ENCODE peak calls at places on chromosome 13, in five cellular contexts. U, G, X, F and J are unnamed samples.
A peak's percentile ranks its signal among the peaks of the same experiment; 100 is the strongest.

GRCh38 chr13:38687246-38688229 is 661 bp downstream of the FREM2 start:
- DNase-seq in U (no peak), G (peak; percentile 7), X (peak; percentile 25), F (peak; percentile 69), J (no peak)

GRCh38 chr13:34943675-34944634 is 1.9 kb downstream of the NBEA start:
- DNase-seq in U (peak; percentile 27), G (no peak), X (no peak), F (no peak), J (peak; percentile 30)

GRCh38 chr13:95485518-95486144 is 66.9 kb upstream of the CLDN10 start:
- DNase-seq in U (no peak), G (no peak), X (no peak), F (no peak), J (no peak)

GRCh38 chr13:24679686-24680085 is 522 bp upstream of the ATP12A start:
- DNase-seq in U (no peak), G (no peak), X (no peak), F (no peak), J (no peak)

GRCh38 chr13:66859078-66859477 is 371.1 kb downstream of the PCDH9 start:
- DNase-seq in U (no peak), G (no peak), X (no peak), F (no peak), J (no peak)

GRCh38 chr13:24085662-24086061 is 74.9 kb upstream of the SPATA13 start:
- DNase-seq in U (no peak), G (no peak), X (no peak), F (no peak), J (peak; percentile 60)

GRCh38 chr13:33213797-33214196 is 71.8 kb downstream of the STARD13 start:
- DNase-seq in U (no peak), G (no peak), X (peak; percentile 44), F (peak; percentile 53), J (no peak)

GRCh38 chr13:29591310-29591709 is 4.2 kb downstream of the SLC7A1 start:
- DNase-seq in U (no peak), G (no peak), X (peak; percentile 81), F (no peak), J (no peak)

GRCh38 chr13:80139196-80139595 is 201.7 kb downstream of the SPRY2 start:
- DNase-seq in U (no peak), G (no peak), X (no peak), F (no peak), J (peak; percentile 60)

GRCh38 chr13:41788552-41788951 is 172.4 kb downstream of the VWA8 start:
- DNase-seq in U (no peak), G (no peak), X (no peak), F (no peak), J (no peak)

GRCh38 chr13:51525567-51526165 is 58.6 kb upstream of the WDFY2 start:
- DNase-seq in U (no peak), G (no peak), X (peak; percentile 88), F (no peak), J (peak; percentile 23)

GRCh38 chr13:92842145-92842544 is 384.5 kb upstream of the GPC6 start:
- DNase-seq in U (no peak), G (no peak), X (peak; percentile 70), F (no peak), J (peak; percentile 25)

GRCh38 chr13:32175943-32176342 is 139.2 kb downstream of the ZAR1L start:
- DNase-seq in U (no peak), G (no peak), X (no peak), F (no peak), J (no peak)

GRCh38 chr13:111286162-111286561 is 34.3 kb upstream of the TEX29 start:
- DNase-seq in U (no peak), G (no peak), X (no peak), F (peak; percentile 29), J (no peak)

GRCh38 chr13:64675256-64675892 is 2554.8 kb downstream of the PCDH9 start:
- DNase-seq in U (no peak), G (peak; percentile 36), X (peak; percentile 66), F (no peak), J (peak; percentile 76)

GRCh38 chr13:91661692-91662490 is 263.5 kb downstream of the GPC5 start:
- DNase-seq in U (no peak), G (no peak), X (no peak), F (no peak), J (no peak)

GRCh38 chr13:40503966-40504591 is 162.4 kb downstream of the FOXO1 start:
- DNase-seq in U (no peak), G (peak; percentile 53), X (peak; percentile 81), F (peak; percentile 37), J (peak; percentile 86)

GRCh38 chr13:102090532-102090931 is 311.3 kb downstream of the FGF14 start:
- DNase-seq in U (no peak), G (no peak), X (no peak), F (no peak), J (no peak)

GRCh38 chr13:35164324-35164932 is 222.4 kb downstream of the NBEA start:
- DNase-seq in U (peak; percentile 56), G (no peak), X (peak; percentile 61), F (peak; percentile 76), J (peak; percentile 63)

GRCh38 chr13:49219647-49220034 is 497 bp upstream of the MLNR start:
- DNase-seq in U (no peak), G (no peak), X (no peak), F (no peak), J (no peak)

GRCh38 chr13:21256351-21256761 is 79.9 kb downstream of the MRPL57 start:
- DNase-seq in U (no peak), G (no peak), X (no peak), F (no peak), J (no peak)
- H2AFZ ChIP-seq in U (no peak overlapping the region), G (no peak overlapping the region), X (no peak overlapping the region), F (peak overlapping the region; percentile 39), J (no peak overlapping the region)

GRCh38 chr13:60000986-60001385 is 162.7 kb downstream of the DIAPH3 start:
- DNase-seq in U (no peak), G (no peak), X (no peak), F (no peak), J (no peak)
- H3K9me2 ChIP-seq in U (no peaks in the 10 kb centered on the region), G (no peaks in the 10 kb centered on the region), X (no peaks in the 10 kb centered on the region), F (no peaks in the 10 kb centered on the region), J (no peaks in the 10 kb centered on the region)

DNA sequence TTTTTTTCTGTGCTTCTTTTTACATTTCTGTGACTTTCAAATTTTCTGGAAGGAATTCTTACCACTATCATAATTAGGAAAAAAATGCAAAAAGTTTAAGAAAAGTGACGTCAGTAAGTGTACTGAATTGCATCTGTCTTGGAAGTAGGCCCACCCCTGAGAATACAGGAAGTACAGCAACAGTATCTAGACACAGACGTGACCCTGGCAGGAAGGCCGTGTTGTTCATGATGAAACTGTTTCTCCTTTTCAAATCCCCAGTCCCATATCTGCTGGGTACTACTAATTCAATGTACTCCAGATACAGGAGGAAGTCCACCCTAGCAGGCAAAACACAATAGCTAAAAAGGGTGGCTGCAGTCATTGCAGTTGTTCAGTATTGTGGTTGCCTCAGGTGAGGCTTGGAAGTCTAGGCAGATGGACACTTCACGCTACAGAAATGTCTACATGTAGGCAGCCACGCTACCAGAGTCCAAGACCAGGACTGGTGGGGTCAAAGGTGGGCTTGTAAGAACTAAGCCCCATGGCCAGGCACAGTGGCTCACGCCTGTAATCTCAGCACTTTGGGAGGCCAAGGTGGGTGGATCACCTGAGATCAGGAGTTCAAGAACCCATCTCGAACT is 49.6 kb upstream of the MED4 start:
- DNase-seq in U (peak; percentile 35), G (no peak), X (peak; percentile 39), F (no peak), J (no peak)
- H2AFZ ChIP-seq in U (peak overlapping the region; percentile 54), G (no peak overlapping the region), X (peak overlapping the region; percentile 60), F (no peak overlapping the region), J (no peak overlapping the region)

GRCh38 chr13:99756281-99756680 is 215.3 kb downstream of the ZIC5 start:
- DNase-seq in U (no peak), G (no peak), X (no peak), F (no peak), J (peak; percentile 3)
- H3K9me2 ChIP-seq in U (no peaks in the 10 kb centered on the region), G (no peaks in the 10 kb centered on the region), X (no peaks in the 10 kb centered on the region), F (no peaks in the 10 kb centered on the region), J (no peaks in the 10 kb centered on the region)

DNA sequence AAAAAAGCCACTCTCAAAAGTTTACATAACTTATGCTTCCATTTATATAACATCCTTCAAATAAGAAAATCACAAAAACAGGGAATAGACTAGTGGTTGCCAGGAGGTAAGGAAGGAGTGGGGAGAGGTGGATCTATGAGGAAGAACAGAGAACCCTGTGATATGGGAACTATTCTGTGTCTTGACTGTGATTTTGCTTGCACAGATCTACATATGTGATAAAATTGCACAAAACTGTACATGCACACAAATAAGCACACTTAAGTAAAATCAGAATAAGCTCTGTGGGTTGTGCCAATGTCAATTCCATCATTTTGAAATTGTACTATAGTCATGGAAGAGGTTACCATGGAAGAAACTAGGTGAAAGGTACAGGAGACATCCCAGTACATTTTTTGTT is 121.6 kb upstream of the SGCG start:
- DNase-seq in U (no peak), G (no peak), X (no peak), F (no peak), J (no peak)
- H2AFZ ChIP-seq in U (no peak overlapping the region), G (no peak overlapping the region), X (no peak overlapping the region), F (no peak overlapping the region), J (no peak overlapping the region)

DNA sequence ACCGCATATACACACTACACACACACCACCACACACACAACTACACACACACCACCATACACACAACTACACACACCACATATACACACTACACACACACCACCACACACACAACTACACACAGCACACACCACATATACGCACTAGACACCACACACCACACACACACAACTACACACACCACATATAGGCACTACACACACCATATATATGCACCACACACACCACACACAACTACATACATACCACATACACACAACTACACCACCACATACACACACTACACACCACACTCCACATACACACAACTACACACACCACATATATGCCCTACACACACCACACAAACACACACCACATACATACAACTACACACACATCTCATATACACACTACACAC is 28.3 kb downstream of the CRYL1 start:
- DNase-seq in U (no peak), G (no peak), X (no peak), F (no peak), J (no peak)
- H3K9me2 ChIP-seq in U (no peaks in the 10 kb centered on the region), G (no peaks in the 10 kb centered on the region), X (no peaks in the 10 kb centered on the region), F (peaks cover 4% of the 10 kb centered on the region), J (no peaks in the 10 kb centered on the region)

GRCh38 chr13:85725433-85725832 is 73.8 kb downstream of the SLITRK6 start:
- DNase-seq in U (no peak), G (no peak), X (no peak), F (no peak), J (peak; percentile 48)
- H2AFZ ChIP-seq in U (no peak overlapping the region), G (no peak overlapping the region), X (no peak overlapping the region), F (no peak overlapping the region), J (no peak overlapping the region)

GRCh38 chr13:98896083-98896867 is 81.6 kb downstream of the DOCK9 start:
- DNase-seq in U (no peak), G (no peak), X (no peak), F (no peak), J (no peak)
- H3K9me2 ChIP-seq in U (no peaks in the 10 kb centered on the region), G (no peaks in the 10 kb centered on the region), X (no peaks in the 10 kb centered on the region), F (no peaks in the 10 kb centered on the region), J (no peaks in the 10 kb centered on the region)

DNA sequence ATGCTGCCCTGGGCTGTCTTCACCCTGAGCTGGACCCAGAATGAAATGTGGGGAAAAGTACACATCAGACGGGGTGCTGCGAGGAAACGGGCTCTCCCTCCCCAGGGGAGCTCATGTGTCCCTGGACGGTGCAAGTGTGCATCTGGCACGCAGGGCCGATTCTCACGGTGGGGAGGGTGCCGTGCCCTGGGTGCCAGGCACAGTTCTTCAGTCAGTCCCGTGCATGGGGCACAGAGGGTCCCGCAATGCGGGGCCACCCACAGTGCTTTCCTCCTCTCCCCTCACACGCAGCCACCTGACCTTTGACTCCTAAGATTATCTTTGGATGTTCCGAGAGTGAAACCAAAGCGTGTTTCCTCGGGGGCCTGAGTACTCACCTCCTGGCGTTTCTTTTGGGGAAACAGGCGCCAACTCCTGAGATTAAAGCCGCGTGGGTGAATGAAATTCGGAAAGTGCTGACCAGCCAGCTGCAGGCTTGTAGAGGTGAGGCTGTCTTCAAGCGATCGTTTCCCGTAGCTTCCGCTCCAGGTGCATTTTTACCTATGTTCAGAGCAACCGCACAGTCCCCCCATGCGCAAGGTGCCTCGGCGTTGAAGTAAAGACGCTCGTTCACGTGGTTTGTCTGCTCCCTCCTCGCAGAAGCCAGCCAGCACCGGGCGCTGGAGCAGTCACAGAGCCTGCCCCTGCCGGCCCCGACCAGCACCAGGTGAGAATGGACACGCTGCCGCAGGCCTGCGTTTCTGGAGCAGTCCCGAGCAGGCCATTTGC is 17.5 kb upstream of the F7 start:
- DNase-seq in U (no peak), G (no peak), X (no peak), F (no peak), J (no peak)
- H2AFZ ChIP-seq in U (no peak overlapping the region), G (no peak overlapping the region), X (no peak overlapping the region), F (no peak overlapping the region), J (no peak overlapping the region)